ENCODE peak calls at places on chromosomes 11 and 22, in six cellular contexts. U is upper lobe of left lung, H is ovary, X is prostate gland, W is A549, F is body of pancreas. G is an unnamed sample.
A peak's percentile ranks its signal among the peaks of the same experiment; 100 is the strongest.

GRCh38 chr22:25360891-25361645 is 141.6 kb downstream of the CRYBB2 start:
- DNase-seq in F (no peak), H (peak; percentile 7), W (no peak), U (peak; percentile 14), X (no peak), G (no peak)

GRCh38 chr11:65261591-65262380 is at the start of gene POLA2:
- DNase-seq in H (peak; percentile 98), U (peak; percentile 92), W (peak; percentile 96), X (peak; percentile 91), F (peak; percentile 95), G (peak; percentile 91)

GRCh38 chr22:20196094-20196840 is 45.4 kb upstream of the CCDC188 start:
- DNase-seq in W (no peak), F (no peak), U (no peak), X (no peak), H (peak; percentile 75), G (peak; percentile 22)

GRCh38 chr11:106001304-106002012 is 20.6 kb downstream of the MSANTD4 start:
- DNase-seq in F (no peak), H (no peak), X (no peak), U (no peak), W (no peak), G (no peak)

GRCh38 chr11:133323354-133323753 is 208.9 kb downstream of the OPCML start:
- DNase-seq in W (no peak), U (no peak), H (no peak), F (no peak), X (no peak), G (no peak)

GRCh38 chr11:69521461-69521860 is 40.0 kb downstream of the LINC01488 start:
- DNase-seq in X (no peak), F (no peak), U (no peak), W (no peak), H (no peak), G (no peak)

GRCh38 chr11:35235944-35236666 is 97.1 kb downstream of the CD44 start:
- DNase-seq in W (peak; percentile 8), H (no peak), U (no peak), F (peak; percentile 92), X (no peak), G (no peak)

GRCh38 chr11:67698247-67698646 is 23.8 kb upstream of the ALDH3B2 start:
- DNase-seq in W (peak; percentile 34), U (no peak), X (no peak), H (no peak), F (no peak), G (no peak)

GRCh38 chr11:8017894-8018741 is 31.0 kb downstream of the EIF3F start:
- DNase-seq in U (no peak), X (no peak), W (no peak), H (no peak), F (no peak), G (peak; percentile 49)

GRCh38 chr11:76838422-76839068 is 22.2 kb upstream of the ACER3 start:
- DNase-seq in W (peak; percentile 41), F (no peak), U (no peak), H (no peak), X (no peak), G (no peak)

GRCh38 chr11:68892576-68892975 is 11.1 kb downstream of the MRPL21 start:
- DNase-seq in X (no peak), H (no peak), F (no peak), U (no peak), W (no peak), G (no peak)

GRCh38 chr22:19177164-19178064 is 1.1 kb downstream of the SLC25A1 start:
- DNase-seq in H (peak; percentile 44), F (no peak), W (no peak), X (no peak), U (no peak), G (no peak)

GRCh38 chr22:19179472-19180048 is 1.0 kb upstream of the SLC25A1 start:
- DNase-seq in F (peak; percentile 84), U (peak; percentile 86), W (peak; percentile 55), X (peak; percentile 75), H (peak; percentile 79), G (peak; percentile 84)

GRCh38 chr22:19176732-19177131 is 1.8 kb downstream of the SLC25A1 start:
- DNase-seq in U (no peak), H (peak; percentile 33), W (no peak), X (no peak), F (no peak), G (no peak)

GRCh38 chr22:19178659-19179471 is at the start of gene SLC25A1:
- DNase-seq in U (peak; percentile 95), X (peak; percentile 89), F (peak; percentile 98), W (peak; percentile 72), H (peak; percentile 95), G (peak; percentile 93)

GRCh38 chr22:19178065-19178658 is 374 bp downstream of the SLC25A1 start:
- DNase-seq in F (peak; percentile 69), W (peak; percentile 13), X (no peak), U (peak; percentile 48), H (no peak), G (peak; percentile 28)
- TF ChIP-seq POLR2A in F (no peak), W (peak; percentile 31), X (no peak), U (no peak), H (no peak), G (no peak)

GRCh38 chr11:3073029-3073435 is 15.8 kb upstream of the CARS1 start:
- DNase-seq in U (peak; percentile 53), X (no peak), W (no peak), F (no peak), H (no peak), G (no peak)
- H3K27ac ChIP-seq in U (no peak overlapping the region), X (no peak overlapping the region), W (no peak overlapping the region), F (no peak overlapping the region), H (no peak overlapping the region), G (no peak overlapping the region)

GRCh38 chr11:73507086-73507485 is 90.8 kb downstream of the FAM168A start:
- DNase-seq in X (no peak), H (no peak), F (no peak), U (no peak), W (no peak), G (no peak)

GRCh38 chr11:73508243-73509176 is 89.4 kb downstream of the FAM168A start:
- DNase-seq in F (no peak), X (no peak), U (no peak), H (no peak), W (no peak), G (no peak)

GRCh38 chr11:73509188-73509587 is 88.7 kb downstream of the FAM168A start:
- DNase-seq in H (no peak), W (no peak), U (no peak), F (no peak), X (no peak), G (no peak)

GRCh38 chr11:73510106-73510505 is 87.8 kb downstream of the FAM168A start:
- DNase-seq in W (no peak), H (no peak), X (no peak), U (no peak), F (no peak), G (no peak)

DNA sequence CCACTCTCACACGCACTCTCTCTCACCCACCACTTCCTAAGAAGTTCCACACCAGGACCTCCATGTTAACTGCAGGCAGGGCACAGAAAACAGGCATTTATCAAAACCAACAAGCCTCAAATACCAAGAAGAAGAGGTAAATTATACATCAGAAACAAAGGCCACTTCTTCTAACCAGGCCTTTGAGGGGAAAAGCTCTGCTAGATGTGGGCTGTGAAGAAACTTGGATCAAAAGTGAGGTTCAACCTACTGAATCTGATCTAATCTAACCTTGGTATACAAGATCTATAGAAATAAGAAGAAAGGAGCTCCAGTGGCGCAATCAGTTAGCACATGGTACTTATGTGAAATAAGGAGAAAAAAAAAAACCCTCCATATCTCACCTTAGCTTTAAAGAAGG is 91.9 kb downstream of the FAM168A start:
- DNase-seq in U (no peak), F (no peak), W (no peak), X (no peak), H (no peak), G (no peak)
- H3K4me3 ChIP-seq in U (no peak overlapping the region), F (no peak overlapping the region), W (no peak overlapping the region), X (no peak overlapping the region), H (no peak overlapping the region), G (no peak overlapping the region)

DNA sequence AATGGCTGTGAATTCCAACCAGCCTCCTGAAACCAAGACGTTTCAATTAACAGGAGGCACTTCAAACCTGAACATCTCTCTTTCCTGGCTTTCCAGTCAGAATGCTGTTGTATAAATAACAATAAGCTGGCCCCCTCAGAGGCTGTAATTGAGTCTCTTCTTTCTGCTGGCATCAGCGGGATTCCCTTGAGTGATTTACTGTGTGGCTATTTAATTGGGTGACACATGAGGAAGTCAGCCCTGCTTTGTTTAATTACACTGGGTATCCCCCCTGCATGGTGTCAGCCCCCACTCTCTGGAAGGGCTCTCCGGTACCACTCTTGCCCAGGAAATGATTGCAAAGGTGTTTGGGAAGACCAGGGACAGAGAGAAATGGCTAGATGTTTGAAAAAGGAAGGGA is 101.6 kb downstream of the NTM start:
- DNase-seq in F (no peak), U (no peak), W (no peak), H (no peak), X (no peak), G (no peak)
- TF ChIP-seq POLR2A in F (no peak), U (no peak), W (no peak), H (no peak), X (no peak), G (no peak)

GRCh38 chr22:39077513-39077840 is 402 bp downstream of the APOBEC3G start:
- DNase-seq in W (no peak), H (no peak), U (no peak), F (no peak), X (no peak), G (no peak)
- H3K27ac ChIP-seq in W (no peak overlapping the region), H (peak overlapping the region; percentile 90), U (peak overlapping the region; percentile 82), F (peak overlapping the region; percentile 58), X (peak overlapping the region; percentile 50), G (peak overlapping the region; percentile 86)

GRCh38 chr11:774873-775592 is 2.3 kb downstream of the GATD1 start:
- DNase-seq in X (no peak), U (no peak), F (no peak), W (no peak), H (peak; percentile 33), G (no peak)
- H3K4me3 ChIP-seq in X (no peak overlapping the region), U (no peak overlapping the region), F (no peak overlapping the region), W (peak overlapping the region; percentile 17), H (no peak overlapping the region), G (no peak overlapping the region)

DNA sequence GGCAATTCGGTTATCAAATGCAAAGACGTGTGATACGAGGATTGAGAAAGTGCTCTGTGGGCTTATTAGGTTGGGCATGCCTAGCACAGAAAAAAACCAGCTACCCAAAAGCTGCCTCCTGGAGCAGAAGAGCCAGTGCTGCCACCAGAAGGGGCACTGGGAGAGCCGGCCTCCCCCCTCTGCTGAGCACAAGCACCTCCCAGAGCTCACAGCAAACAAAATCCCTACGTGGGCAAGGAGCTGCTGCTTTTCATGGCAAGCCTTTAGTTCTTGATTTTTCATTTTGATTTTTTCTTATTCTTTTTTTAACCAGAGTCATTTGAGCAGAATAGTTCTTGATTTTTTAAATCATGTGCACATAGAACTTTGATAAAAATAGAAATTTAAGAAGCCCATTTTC is 12.8 kb downstream of the RPUSD4 start:
- DNase-seq in X (no peak), H (no peak), W (no peak), F (no peak), U (no peak), G (no peak)
- TF ChIP-seq POLR2A in X (no peak), H (no peak), W (no peak), F (no peak), U (no peak), G (no peak)